ENCODE peak calls at places on chromosomes 11 and 22, in five cellular contexts. N is bronchial epithelial cell, D is fibroblast of lung, K is OCI-LY7, U is Caco-2. O is an unnamed sample.

GRCh38 chr11:11262171-11262920 is 90.7 kb downstream of the CSNK2A3 start:
- DNase-seq in N (no peak), D (no peak), K (peak), U (no peak), O (no peak)

GRCh38 chr11:44680982-44681597 is 45.7 kb upstream of the TSPAN18 start:
- DNase-seq in N (peak), D (peak), K (no peak), U (no peak), O (no peak)

GRCh38 chr22:28417426-28417825 is 262.2 kb downstream of the TTC28 start:
- DNase-seq in N (no peak), D (no peak), K (no peak), U (no peak), O (no peak)

GRCh38 chr11:59534676-59535075 is 23.3 kb downstream of the OR4D9 start:
- DNase-seq in N (no peak), D (no peak), K (no peak), U (no peak), O (no peak)

GRCh38 chr22:46022881-46023512 is 46.0 kb upstream of the WNT7B start:
- DNase-seq in N (no peak), D (no peak), K (no peak), U (no peak), O (no peak)

GRCh38 chr11:12272821-12273617 is 104.4 kb upstream of the PARVA start:
- DNase-seq in N (peak), D (peak), K (no peak), U (no peak), O (no peak)

GRCh38 chr11:133922078-133922870 is 34.5 kb downstream of the IGSF9B start:
- DNase-seq in N (no peak), D (no peak), K (no peak), U (no peak), O (no peak)

GRCh38 chr11:69459848-69460539 is 21.5 kb upstream of the LINC01488 start:
- DNase-seq in N (no peak), D (no peak), K (no peak), U (peak), O (no peak)

GRCh38 chr11:31417816-31418215 is 48.2 kb downstream of the DNAJC24 start:
- DNase-seq in N (no peak), D (no peak), K (no peak), U (no peak), O (no peak)

GRCh38 chr11:10895285-10895684 is 37.4 kb upstream of the ZBED5 start:
- DNase-seq in N (no peak), D (no peak), K (no peak), U (no peak), O (no peak)

GRCh38 chr22:39456262-39457046 is at the start of gene MGAT3:
- DNase-seq in N (no peak), D (no peak), K (no peak), U (no peak), O (no peak)

GRCh38 chr11:120057595-120058581 is 80.0 kb downstream of the TRIM29 start:
- DNase-seq in N (peak), D (peak), K (no peak), U (peak), O (peak)

GRCh38 chr11:66069715-66070603 is at the start of gene PACS1:
- DNase-seq in N (no peak), D (peak), K (peak), U (peak), O (peak)

DNA sequence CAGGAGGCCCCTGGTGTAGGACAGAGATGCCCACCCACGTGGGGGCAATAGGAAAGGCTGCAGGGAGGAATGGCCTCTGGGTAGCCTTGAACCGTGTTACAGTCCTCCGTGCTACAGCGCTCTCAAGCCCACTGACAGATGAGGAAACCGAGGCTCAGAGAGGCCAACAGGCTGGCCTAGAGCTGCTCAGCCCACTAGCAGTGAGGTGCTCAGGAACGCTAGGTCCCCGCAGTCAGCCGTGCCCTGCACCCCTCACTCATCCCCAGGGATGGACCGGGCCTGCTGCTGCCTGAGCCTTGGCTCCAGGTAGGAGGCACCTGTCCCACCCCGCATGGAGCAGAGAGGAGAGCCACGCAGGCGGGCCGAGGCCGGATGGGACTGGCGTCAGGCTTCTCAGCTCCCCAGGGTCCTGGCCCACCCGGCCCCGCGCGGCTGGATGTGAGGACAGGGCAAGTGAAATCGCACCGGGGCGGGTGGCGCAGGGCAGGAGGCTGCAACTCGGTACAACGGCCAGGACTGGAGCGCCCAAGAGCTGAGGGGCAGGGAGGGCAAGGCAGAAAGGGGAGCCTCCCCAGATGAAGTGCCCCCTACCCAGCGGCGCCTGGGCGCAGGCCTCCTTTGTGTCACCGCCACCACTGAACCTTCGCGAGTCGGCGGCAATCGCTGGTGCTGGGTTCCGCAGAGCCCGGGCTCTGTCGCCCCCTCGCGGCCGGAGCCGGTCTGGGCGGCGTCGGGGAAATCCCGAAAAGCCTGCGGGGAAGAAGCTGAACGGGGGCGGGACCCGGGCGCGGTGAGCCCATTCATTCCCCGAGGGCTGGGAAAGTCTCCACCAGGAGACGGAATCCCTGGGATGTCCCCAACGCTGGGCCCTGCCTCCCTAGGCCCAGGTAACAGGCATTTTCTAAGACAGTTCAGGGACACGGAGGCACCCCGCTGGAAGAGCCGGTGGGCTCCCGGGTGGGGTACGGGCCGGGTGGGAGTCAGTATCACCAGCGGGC is 8.4 kb upstream of the SLC2A11 start:
- DNase-seq in N (peak), D (peak), K (peak), U (peak), O (peak)
- H3K4me3 ChIP-seq in N (no peak), D (no peak), K (peak), U (no peak), O (no peak)

DNA sequence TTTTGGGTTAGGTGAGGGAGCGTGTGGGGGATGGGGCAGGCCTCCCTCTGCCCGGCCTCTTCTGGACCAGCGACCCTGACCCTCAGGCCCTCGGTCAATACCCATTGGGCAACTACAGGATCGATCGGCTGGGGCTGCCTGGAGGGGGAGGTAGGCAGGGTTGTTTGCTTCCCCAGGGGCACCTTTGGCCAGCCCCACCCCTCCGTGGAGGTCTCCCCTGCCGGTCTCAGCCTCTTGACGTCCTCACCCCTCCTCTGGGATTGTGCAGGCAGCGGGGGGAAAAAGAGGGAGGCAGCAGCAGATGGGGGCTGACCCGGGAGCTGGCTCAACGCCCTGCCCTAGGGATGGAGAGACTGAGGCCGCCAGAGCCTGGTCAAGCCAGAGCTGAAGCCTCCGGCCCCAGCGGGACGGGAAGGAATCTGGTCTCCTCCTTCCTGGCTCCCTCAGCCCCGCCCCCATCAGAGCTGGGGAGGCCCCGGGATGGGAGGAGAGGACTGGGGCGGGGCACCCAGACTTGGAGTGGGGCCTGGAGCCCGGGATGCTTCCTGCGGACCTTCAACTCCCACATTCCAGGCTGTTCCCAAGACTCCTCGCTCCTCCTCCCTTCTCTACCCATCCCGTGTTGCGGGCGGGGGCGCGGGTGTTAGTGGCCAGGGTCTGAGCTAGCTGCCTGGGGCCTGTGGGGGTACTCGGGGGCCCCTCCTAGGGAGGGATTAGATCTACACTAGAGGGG is 14.4 kb upstream of the CDC42EP1 start:
- DNase-seq in N (peak), D (peak), K (no peak), U (peak), O (peak)
- H3K4me3 ChIP-seq in N (no peak), D (peak), K (no peak), U (peak), O (no peak)

GRCh38 chr11:73878771-73879170 is 2.0 kb downstream of the PAAF1 start:
- DNase-seq in N (peak), D (no peak), K (no peak), U (no peak), O (no peak)

GRCh38 chr11:73875380-73875779 is 1.3 kb downstream of the COA4 start:
- DNase-seq in N (no peak), D (no peak), K (no peak), U (no peak), O (no peak)

GRCh38 chr11:73872746-73873412 is 3.8 kb downstream of the COA4 start:
- DNase-seq in N (no peak), D (no peak), K (no peak), U (no peak), O (no peak)

GRCh38 chr11:73876424-73877300 is at the start of the genes COA4 and PAAF1:
- DNase-seq in N (peak), D (peak), K (peak), U (peak), O (peak)

GRCh38 chr11:73875840-73876239 is 806 bp downstream of the COA4 start:
- DNase-seq in N (no peak), D (no peak), K (peak), U (peak), O (peak)
- H3K4me3 ChIP-seq in N (peak), D (peak), K (peak), U (peak), O (peak)

GRCh38 chr11:73931951-73932350 is 18.9 kb upstream of the DNAJB13 start:
- DNase-seq in N (no peak), D (no peak), K (no peak), U (no peak), O (no peak)

GRCh38 chr11:73931039-73931645 is 19.7 kb upstream of the DNAJB13 start:
- DNase-seq in N (peak), D (peak), K (peak), U (peak), O (peak)

GRCh38 chr11:73929388-73929787 is 21.4 kb upstream of the DNAJB13 start:
- DNase-seq in N (no peak), D (no peak), K (no peak), U (no peak), O (no peak)
- H3K4me3 ChIP-seq in N (no peak), D (no peak), K (no peak), U (no peak), O (no peak)

DNA sequence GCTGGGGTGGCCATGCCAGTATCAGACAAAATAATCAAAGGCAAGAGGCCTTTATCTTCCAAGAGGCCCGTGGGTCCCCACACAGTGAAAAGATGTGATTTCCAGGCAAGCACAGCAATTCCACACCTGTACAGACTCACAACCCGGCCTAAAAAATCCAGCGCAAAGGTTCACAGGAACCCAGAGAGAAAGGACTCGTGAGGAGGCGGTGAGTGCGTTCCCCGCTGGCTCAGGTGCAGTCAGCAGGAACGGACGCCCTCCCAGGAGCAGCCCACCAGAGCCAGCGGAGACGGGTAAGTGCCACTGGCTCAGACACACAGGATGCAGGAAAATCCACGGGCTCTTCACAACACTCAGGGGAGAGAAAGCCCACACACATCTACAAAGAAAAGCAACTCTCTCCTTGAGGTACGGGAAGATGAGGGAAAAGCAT is 4.4 kb downstream of the TOLLIP start:
- DNase-seq in N (no peak), D (no peak), K (no peak), U (no peak), O (no peak)
- H3K4me3 ChIP-seq in N (no peak), D (no peak), K (no peak), U (no peak), O (no peak)